ENCODE peak calls at places on chromosomes 4 and X, in nine cellular contexts. V is cardiac muscle cell, K is kidney epithelial cell, O is transverse colon, A is B cell, R is uterus, Q is astrocyte of the spinal cord, J is neural progenitor cell, L is lung. C is an unnamed sample.
A peak's percentile ranks its signal among the peaks of the same experiment; 100 is the strongest.

GRCh38 chrX:14039344-14039743 is 9.7 kb upstream of the GEMIN8 start:
- DNase-seq in V (peak; percentile 56), K (no peak), O (peak; percentile 61), A (peak; percentile 76), R (peak; percentile 30), Q (peak; percentile 50), J (peak; percentile 57), L (peak; percentile 59), C (no peak)

GRCh38 chr4:139559095-139559490 is 3.1 kb upstream of the SETD7 start:
- DNase-seq in V (no peak), K (no peak), O (no peak), A (no peak), R (no peak), Q (no peak), J (no peak), L (no peak), C (no peak)

GRCh38 chr4:55503164-55503563 is 43.5 kb downstream of the CLOCK start:
- DNase-seq in V (no peak), K (peak; percentile 14), O (no peak), A (no peak), R (no peak), Q (peak; percentile 70), J (no peak), L (no peak), C (no peak)

GRCh38 chrX:24391843-24392242 is 31.4 kb downstream of the SUPT20HL1 start:
- DNase-seq in V (no peak), K (no peak), O (no peak), A (no peak), R (no peak), Q (no peak), J (no peak), L (no peak), C (no peak)

GRCh38 chr4:109562457-109563237 is 2.6 kb downstream of the MCUB start:
- DNase-seq in V (peak; percentile 34), K (no peak), O (no peak), A (no peak), R (no peak), Q (no peak), J (peak; percentile 40), L (no peak), C (no peak)

GRCh38 chrX:131801911-131802310 is 221.2 kb upstream of the STK26 start:
- DNase-seq in V (no peak), K (no peak), O (no peak), A (no peak), R (no peak), Q (no peak), J (no peak), L (no peak), C (no peak)

GRCh38 chr4:145061325-145061920 is 36.6 kb downstream of the ANAPC10 start:
- DNase-seq in V (peak; percentile 58), K (no peak), O (no peak), A (peak; percentile 50), R (no peak), Q (peak; percentile 73), J (peak; percentile 24), L (no peak), C (no peak)

GRCh38 chrX:37060999-37061398 is 52.8 kb downstream of the FAM47C start:
- DNase-seq in V (peak; percentile 63), K (peak; percentile 7), O (no peak), A (peak; percentile 1), R (no peak), Q (peak; percentile 58), J (peak; percentile 54), L (no peak), C (no peak)

GRCh38 chr4:170005472-170005871 is 20.7 kb downstream of the MFAP3L start:
- DNase-seq in V (no peak), K (no peak), O (no peak), A (no peak), R (peak; percentile 79), Q (peak; percentile 53), J (no peak), L (no peak), C (no peak)

GRCh38 chr4:182530451-182530850 is 287.2 kb downstream of the TENM3 start:
- DNase-seq in V (no peak), K (no peak), O (no peak), A (no peak), R (no peak), Q (no peak), J (no peak), L (no peak), C (no peak)

GRCh38 chr4:159137176-159137575 is 34.3 kb downstream of the RAPGEF2 start:
- DNase-seq in V (no peak), K (no peak), O (peak; percentile 27), A (no peak), R (no peak), Q (no peak), J (peak; percentile 24), L (no peak), C (no peak)

GRCh38 chr4:155208258-155209054 is at the start of gene NPY2R:
- DNase-seq in V (peak; percentile 56), K (no peak), O (peak; percentile 7), A (no peak), R (no peak), Q (no peak), J (peak; percentile 79), L (no peak), C (peak; percentile 9)

GRCh38 chr4:98528882-98529281 is 129.5 kb downstream of the TSPAN5 start:
- DNase-seq in V (no peak), K (no peak), O (no peak), A (no peak), R (no peak), Q (no peak), J (no peak), L (no peak), C (no peak)

GRCh38 chrX:48899078-48899410 is 1.3 kb downstream of the PQBP1 start:
- DNase-seq in V (no peak), K (no peak), O (no peak), A (no peak), R (no peak), Q (no peak), J (no peak), L (no peak), C (no peak)

GRCh38 chr4:82201805-82202636 is 171.8 kb downstream of the HNRNPD start:
- DNase-seq in V (peak; percentile 60), K (no peak), O (peak; percentile 35), A (peak; percentile 69), R (no peak), Q (peak; percentile 46), J (peak; percentile 85), L (no peak), C (no peak)
- TF ChIP-seq CTCF in V (peak; percentile 76), K (peak; percentile 66), O (peak; percentile 55), A (peak; percentile 85), R (peak; percentile 24), Q (peak; percentile 69), J (peak; percentile 87), L (peak; percentile 22), C (peak; percentile 74)

GRCh38 chrX:30883141-30883540 is 5.9 kb downstream of the TAB3 start:
- DNase-seq in V (no peak), K (no peak), O (no peak), A (no peak), R (no peak), Q (no peak), J (no peak), L (no peak), C (no peak)
- TF ChIP-seq CTCF in V (no peak), K (no peak), O (no peak), A (no peak), R (no peak), Q (no peak), J (no peak), L (no peak), C (no peak)

GRCh38 chr4:183599284-183599683 is 59.7 kb downstream of the RWDD4 start:
- DNase-seq in V (no peak), K (no peak), O (no peak), A (no peak), R (no peak), Q (no peak), J (no peak), L (no peak), C (no peak)

GRCh38 chr4:183599690-183600089 is 59.3 kb downstream of the RWDD4 start:
- DNase-seq in V (no peak), K (no peak), O (no peak), A (no peak), R (no peak), Q (no peak), J (no peak), L (no peak), C (no peak)

GRCh38 chr4:183601381-183601780 is 57.6 kb downstream of the RWDD4 start:
- DNase-seq in V (no peak), K (no peak), O (no peak), A (no peak), R (no peak), Q (no peak), J (no peak), L (no peak), C (no peak)

GRCh38 chr4:183600189-183600685 is 58.7 kb downstream of the RWDD4 start:
- DNase-seq in V (no peak), K (no peak), O (no peak), A (peak; percentile 2), R (no peak), Q (no peak), J (peak; percentile 51), L (no peak), C (no peak)

DNA sequence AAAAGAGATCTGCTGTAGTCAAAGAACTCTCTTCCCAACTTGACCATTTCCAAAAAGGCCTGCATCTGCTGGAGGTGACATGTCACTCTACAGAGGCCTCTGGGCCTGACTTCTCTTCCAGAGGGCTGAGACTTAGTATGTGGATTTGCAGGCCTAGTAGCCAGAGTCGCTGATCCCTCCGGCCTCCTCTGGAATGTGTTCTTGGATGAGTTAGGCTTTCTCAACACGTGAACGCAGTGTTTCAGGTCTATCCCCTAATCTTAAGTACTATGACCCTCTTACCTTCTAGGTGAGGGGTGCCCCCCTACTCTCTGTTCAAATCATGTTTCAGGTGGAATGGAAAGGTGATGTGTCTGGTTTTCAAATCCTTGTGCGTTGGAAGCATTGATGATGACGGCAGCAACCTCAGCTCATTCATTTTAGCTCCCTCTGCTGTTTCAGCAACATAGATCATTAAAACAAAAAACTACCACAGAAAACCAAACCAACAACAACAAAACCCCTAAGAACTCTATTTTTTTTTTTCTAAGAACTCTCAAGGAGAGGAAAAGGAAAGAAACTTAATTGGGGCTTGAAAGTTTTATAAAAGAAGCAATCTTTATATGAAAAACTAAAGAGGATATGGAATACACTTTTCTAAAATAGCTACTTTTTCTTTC is 56.4 kb downstream of the RWDD4 start:
- DNase-seq in V (no peak), K (no peak), O (no peak), A (no peak), R (no peak), Q (no peak), J (no peak), L (no peak), C (no peak)
- TF ChIP-seq CTCF in V (peak; percentile 42), K (peak; percentile 33), O (peak; percentile 24), A (no peak), R (no peak), Q (peak; percentile 35), J (peak; percentile 43), L (no peak), C (peak; percentile 27)

GRCh38 chrX:63508668-63509067 is 157.5 kb upstream of the SPIN4 start:
- DNase-seq in V (no peak), K (no peak), O (no peak), A (no peak), R (no peak), Q (no peak), J (no peak), L (no peak), C (no peak)

GRCh38 chrX:63503541-63503940 is 152.4 kb upstream of the SPIN4 start:
- DNase-seq in V (peak; percentile 23), K (no peak), O (no peak), A (no peak), R (no peak), Q (peak; percentile 19), J (peak; percentile 79), L (no peak), C (no peak)

GRCh38 chrX:63511361-63511760 is 160.2 kb upstream of the SPIN4 start:
- DNase-seq in V (no peak), K (no peak), O (no peak), A (no peak), R (no peak), Q (no peak), J (no peak), L (no peak), C (no peak)

GRCh38 chrX:63506320-63506719 is 155.2 kb upstream of the SPIN4 start:
- DNase-seq in V (peak; percentile 28), K (no peak), O (no peak), A (peak; percentile 10), R (no peak), Q (peak; percentile 39), J (peak; percentile 31), L (no peak), C (no peak)
- TF ChIP-seq CTCF in V (peak; percentile 32), K (no peak), O (peak; percentile 12), A (no peak), R (peak; percentile 12), Q (peak; percentile 15), J (peak; percentile 46), L (no peak), C (peak; percentile 22)

C was measured in GM06990.